ENCODE peak calls at places on chromosomes 6 and 20, in eight cellular contexts. Z, B, T, D, Y, P, W and C are unnamed samples. For H3K9me3, the result is how much of the 10 kb centered on the place peaks cover.

GRCh38 chr6:140319209-140319608 is 944.8 kb upstream of the CITED2 start:
- DNase-seq in Z (no peak), D (peak), T (peak), P (peak), B (peak), Y (no peak), W (peak), C (no peak)

GRCh38 chr20:25284131-25284601 is 36.3 kb downstream of the PYGB start:
- DNase-seq in Z (no peak), B (no peak), W (no peak), P (no peak), D (no peak), Y (no peak), T (no peak), C (no peak)

GRCh38 chr6:126228001-126228791 is 111.7 kb upstream of the CENPW start:
- DNase-seq in B (no peak), D (no peak), T (no peak), Y (no peak), W (no peak), P (no peak), Z (no peak), C (no peak)

GRCh38 chr6:107330190-107330589 is 129.2 kb downstream of the PDSS2 start:
- DNase-seq in D (no peak), T (no peak), W (no peak), Y (no peak), P (no peak), Z (no peak), B (no peak), C (no peak)

GRCh38 chr20:17725094-17725835 is 25.5 kb downstream of the BANF2 start:
- DNase-seq in W (no peak), Y (no peak), T (no peak), Z (no peak), D (no peak), B (no peak), P (no peak), C (no peak)

GRCh38 chr6:134295953-134296553 is 21.9 kb downstream of the SGK1 start:
- DNase-seq in D (peak), Z (peak), Y (peak), P (peak), B (peak), T (peak), W (peak), C (peak)

GRCh38 chr20:57947421-57948176 is 237.8 kb upstream of the PMEPA1 start:
- DNase-seq in Y (no peak), P (no peak), B (no peak), Z (no peak), W (peak), D (peak), T (no peak), C (peak)

GRCh38 chr6:123777554-123777953 is 26.1 kb upstream of the NKAIN2 start:
- DNase-seq in T (peak), Y (no peak), D (peak), Z (peak), W (peak), P (no peak), B (peak), C (no peak)

GRCh38 chr6:35202066-35202546 is 11.7 kb upstream of the SCUBE3 start:
- DNase-seq in B (no peak), Z (no peak), T (no peak), D (no peak), W (no peak), P (no peak), Y (no peak), C (peak)

GRCh38 chr6:13302291-13302690 is 26.0 kb downstream of the TBC1D7 start:
- DNase-seq in W (no peak), B (no peak), T (no peak), Z (no peak), Y (no peak), P (no peak), D (no peak), C (no peak)

GRCh38 chr6:74182992-74183391 is 487.0 kb downstream of the CD109 start:
- DNase-seq in T (no peak), P (no peak), W (peak), Z (no peak), D (peak), Y (no peak), B (no peak), C (peak)

GRCh38 chr6:124577734-124578281 is 384.4 kb upstream of the RNF217 start:
- DNase-seq in W (no peak), Y (no peak), P (no peak), Z (no peak), B (no peak), D (no peak), T (no peak), C (no peak)

GRCh38 chr6:1175877-1176276 is 136.0 kb upstream of the FOXQ1 start:
- DNase-seq in T (no peak), W (no peak), D (no peak), Y (no peak), Z (peak), B (no peak), P (no peak), C (no peak)

GRCh38 chr20:2476742-2477615 is 6.4 kb upstream of the SNRPB start:
- DNase-seq in T (no peak), Z (no peak), D (no peak), B (no peak), Y (no peak), P (no peak), W (no peak), C (no peak)

GRCh38 chr20:23125625-23126191 is 39.6 kb upstream of the CD93 start:
- DNase-seq in W (peak), T (peak), Y (no peak), P (no peak), D (peak), B (peak), Z (no peak), C (no peak)

GRCh38 chr20:62987114-62987513 is 19.6 kb downstream of the BHLHE23 start:
- DNase-seq in B (no peak), D (no peak), Z (no peak), T (no peak), W (no peak), P (no peak), Y (no peak), C (no peak)

GRCh38 chr6:47455533-47456209 is 21.9 kb upstream of the CD2AP start:
- DNase-seq in T (no peak), B (no peak), P (no peak), D (no peak), Z (peak), Y (no peak), W (no peak), C (no peak)

GRCh38 chr6:47749726-47750125 is 32.1 kb upstream of the OPN5 start:
- DNase-seq in Z (no peak), Y (no peak), B (no peak), P (no peak), T (no peak), D (no peak), W (no peak), C (no peak)

GRCh38 chr20:51720854-51721253 is 47.3 kb downstream of the ATP9A start:
- DNase-seq in Z (no peak), Y (no peak), W (no peak), D (no peak), P (no peak), T (no peak), B (no peak), C (no peak)

GRCh38 chr6:154399097-154399496 is 42.5 kb upstream of the IPCEF1 start:
- DNase-seq in Z (peak), Y (no peak), T (peak), P (no peak), D (no peak), B (peak), W (peak), C (no peak)

GRCh38 chr6:73700060-73700459 is 4.1 kb downstream of the CD109 start:
- DNase-seq in T (no peak), P (no peak), W (no peak), B (no peak), Z (peak), Y (no peak), D (no peak), C (no peak)

GRCh38 chr6:125945378-125946141 is 11.0 kb upstream of the HINT3 start:
- DNase-seq in W (peak), Z (no peak), Y (no peak), B (peak), P (peak), D (peak), T (peak), C (no peak)

GRCh38 chr6:81023708-81024107 is 728.8 kb downstream of the TENT5A start:
- DNase-seq in Z (no peak), W (no peak), T (no peak), D (no peak), B (no peak), Y (no peak), P (no peak), C (no peak)

GRCh38 chr6:81026041-81026553 is 726.4 kb downstream of the TENT5A start:
- DNase-seq in P (no peak), D (no peak), T (no peak), B (no peak), Y (no peak), Z (no peak), W (no peak), C (no peak)

DNA sequence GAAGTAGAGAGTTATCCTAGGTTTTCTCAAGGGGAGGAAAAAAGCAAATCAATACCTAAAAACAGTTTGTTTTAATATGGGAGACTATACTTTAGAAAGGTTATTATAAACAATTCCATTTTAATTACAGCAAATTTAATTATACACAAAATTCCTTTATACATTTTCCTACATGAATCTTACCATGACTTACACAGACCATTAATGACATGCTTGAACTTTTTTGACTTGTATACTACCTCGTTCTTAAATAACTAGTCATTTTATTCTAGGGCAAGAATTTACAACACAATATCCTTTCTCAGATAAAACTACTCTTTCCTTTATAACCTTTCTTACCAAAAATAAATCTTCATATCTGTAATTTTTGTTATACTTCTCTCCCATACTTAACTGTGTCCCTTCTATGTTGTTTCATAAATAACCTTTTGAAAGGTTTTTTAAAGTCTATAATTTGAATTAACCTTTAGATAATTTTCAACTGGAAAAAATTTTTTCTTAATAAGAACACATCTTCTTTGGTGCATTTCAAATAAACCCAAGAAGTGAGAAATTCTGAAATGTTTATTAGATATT is 729.4 kb downstream of the TENT5A start:
- DNase-seq in B (no peak), P (peak), Y (no peak), T (peak), D (peak), W (peak), Z (no peak), C (no peak)
- H3K9me3 ChIP-seq in B (under half), P (under half), Y (under half), T (under half), D (under half), W (under half), Z (under half), C (under half)

GRCh38 chr20:44574372-44574771 is 8.0 kb upstream of the PKIG start:
- DNase-seq in D (no peak), W (no peak), T (no peak), Y (no peak), Z (no peak), B (no peak), P (no peak), C (no peak)

GRCh38 chr20:44570369-44570768 is 12.0 kb upstream of the PKIG start:
- DNase-seq in D (no peak), Z (no peak), T (no peak), P (no peak), B (no peak), Y (no peak), W (no peak), C (no peak)

GRCh38 chr20:44572551-44573500 is 9.6 kb upstream of the PKIG start:
- DNase-seq in W (peak), Z (peak), P (peak), B (peak), D (peak), Y (peak), T (peak), C (peak)

GRCh38 chr20:44573501-44573869 is 8.9 kb upstream of the PKIG start:
- DNase-seq in Z (no peak), W (no peak), Y (no peak), P (no peak), D (no peak), B (no peak), T (no peak), C (no peak)

GRCh38 chr20:44571367-44571766 is 11.0 kb upstream of the PKIG start:
- DNase-seq in D (no peak), B (no peak), T (peak), Z (no peak), P (no peak), Y (no peak), W (no peak), C (no peak)
- H3K4me3 ChIP-seq in D (no peak), B (no peak), T (no peak), Z (no peak), P (no peak), Y (no peak), W (no peak), C (no peak)

GRCh38 chr6:148497256-148497655 is 154.6 kb downstream of the SASH1 start:
- DNase-seq in B (peak), Z (peak), P (no peak), T (peak), D (peak), W (peak), Y (no peak), C (peak)

GRCh38 chr6:148493374-148493773 is 150.7 kb downstream of the SASH1 start:
- DNase-seq in Y (no peak), T (no peak), W (no peak), P (no peak), B (no peak), D (no peak), Z (no peak), C (no peak)

GRCh38 chr6:148492654-148493290 is 150.1 kb downstream of the SASH1 start:
- DNase-seq in W (no peak), P (no peak), Z (no peak), D (no peak), Y (no peak), T (no peak), B (no peak), C (no peak)

GRCh38 chr6:148494226-148494625 is 151.6 kb downstream of the SASH1 start:
- DNase-seq in Y (no peak), W (no peak), T (no peak), Z (no peak), P (no peak), D (no peak), B (no peak), C (no peak)

DNA sequence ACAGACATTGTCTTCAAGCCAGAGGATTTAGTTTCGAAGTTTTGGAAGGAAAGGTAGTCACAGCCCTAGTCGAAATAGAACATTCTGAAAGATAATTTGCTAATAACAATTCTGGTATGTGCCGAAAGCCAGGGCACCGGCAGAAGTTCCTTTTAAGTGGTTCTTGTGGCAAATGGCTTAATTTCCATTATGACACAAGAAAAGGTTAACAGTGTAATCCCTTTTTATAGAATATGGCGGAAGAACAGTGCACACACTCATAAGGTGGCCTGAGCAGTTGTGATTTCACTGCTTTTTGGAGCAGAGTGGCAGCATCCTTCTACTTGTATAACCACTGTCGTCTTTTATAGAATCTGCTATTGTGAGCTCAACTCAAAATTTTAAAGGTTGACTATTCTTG is 152.4 kb downstream of the SASH1 start:
- DNase-seq in B (no peak), W (no peak), Z (peak), D (no peak), T (no peak), P (no peak), Y (no peak), C (no peak)
- H3K9me3 ChIP-seq in B (under half), W (under half), Z (under half), D (under half), T (under half), P (under half), Y (under half), C (under half)

GRCh38 chr20:64233725-64234124 is 21.8 kb upstream of the PCMTD2 start:
- DNase-seq in D (no peak), W (no peak), B (no peak), Z (no peak), Y (no peak), T (no peak), P (no peak), C (peak)
- H3K4me3 ChIP-seq in D (no peak), W (no peak), B (no peak), Z (no peak), Y (no peak), T (no peak), P (no peak), C (no peak)

GRCh38 chr20:59673998-59674445 is 69.7 kb downstream of the PHACTR3 start:
- DNase-seq in T (no peak), Y (no peak), W (no peak), Z (no peak), D (no peak), P (no peak), B (no peak), C (no peak)
- H3K9me3 ChIP-seq in T (under half), Y (under half), W (under half), Z (under half), D (under half), P (under half), B (under half), C (under half)